ENCODE peak calls at places on chromosomes 1 and 21, in seven cellular contexts. One of them, this sample, is unnamed.

GRCh38 chr1:225699336-225699735 is 46.4 kb upstream of the ENAH start:
- DNase-seq in coronary artery: no peak
- DNase-seq in prostate gland: no peak
- DNase-seq in pancreas: no peak
- DNase-seq in tibial nerve: no peak
- DNase-seq in fibroblast of lung: no peak
- DNase-seq in aorta: no peak
- DNase-seq in this sample: no peak

GRCh38 chr1:33383974-33384767 is 46.7 kb downstream of the PHC2 start:
- DNase-seq in pancreas: no peak
- DNase-seq in tibial nerve: no peak
- DNase-seq in fibroblast of lung: peak; percentile 74
- DNase-seq in aorta: no peak
- DNase-seq in prostate gland: no peak
- DNase-seq in coronary artery: no peak
- DNase-seq in this sample: no peak

GRCh38 chr1:46303872-46304326 is 401 bp downstream of the UQCRH start:
- DNase-seq in prostate gland: no peak
- DNase-seq in coronary artery: no peak
- DNase-seq in aorta: no peak
- DNase-seq in tibial nerve: no peak
- DNase-seq in pancreas: no peak
- DNase-seq in fibroblast of lung: no peak
- DNase-seq in this sample: peak; percentile 21

GRCh38 chr1:230681599-230681998 is 32.3 kb downstream of the AGT start:
- DNase-seq in coronary artery: no peak
- DNase-seq in pancreas: no peak
- DNase-seq in fibroblast of lung: peak; percentile 84
- DNase-seq in tibial nerve: no peak
- DNase-seq in prostate gland: peak; percentile 53
- DNase-seq in aorta: no peak
- DNase-seq in this sample: no peak

GRCh38 chr1:41475859-41476567 is 8.5 kb downstream of the EDN2 start:
- DNase-seq in tibial nerve: no peak
- DNase-seq in prostate gland: no peak
- DNase-seq in fibroblast of lung: no peak
- DNase-seq in pancreas: no peak
- DNase-seq in aorta: no peak
- DNase-seq in coronary artery: no peak
- DNase-seq in this sample: no peak

GRCh38 chr1:202165267-202165941 is 5.0 kb upstream of the PTPN7 start:
- DNase-seq in aorta: no peak
- DNase-seq in tibial nerve: no peak
- DNase-seq in coronary artery: no peak
- DNase-seq in prostate gland: no peak
- DNase-seq in fibroblast of lung: no peak
- DNase-seq in pancreas: no peak
- DNase-seq in this sample: no peak

GRCh38 chr1:41622402-41622801 is 137.9 kb upstream of the EDN2 start:
- DNase-seq in aorta: no peak
- DNase-seq in prostate gland: no peak
- DNase-seq in fibroblast of lung: peak; percentile 52
- DNase-seq in coronary artery: no peak
- DNase-seq in pancreas: no peak
- DNase-seq in tibial nerve: no peak
- DNase-seq in this sample: no peak

GRCh38 chr1:97144527-97144926 is 422.9 kb downstream of the PTBP2 start:
- DNase-seq in coronary artery: no peak
- DNase-seq in prostate gland: no peak
- DNase-seq in tibial nerve: no peak
- DNase-seq in pancreas: no peak
- DNase-seq in aorta: no peak
- DNase-seq in fibroblast of lung: peak; percentile 68
- DNase-seq in this sample: no peak

GRCh38 chr1:151799179-151800022 is 5.8 kb downstream of the LINGO4 start:
- DNase-seq in aorta: no peak
- DNase-seq in pancreas: no peak
- DNase-seq in prostate gland: no peak
- DNase-seq in tibial nerve: no peak
- DNase-seq in coronary artery: no peak
- DNase-seq in fibroblast of lung: no peak
- DNase-seq in this sample: no peak

GRCh38 chr1:88890790-88891317 is 513 bp downstream of the GTF2B start:
- DNase-seq in tibial nerve: peak; percentile 14
- DNase-seq in coronary artery: no peak
- DNase-seq in fibroblast of lung: peak; percentile 41
- DNase-seq in aorta: no peak
- DNase-seq in pancreas: no peak
- DNase-seq in prostate gland: peak; percentile 11
- DNase-seq in this sample: peak; percentile 38

GRCh38 chr1:151512326-151512725 is 1.1 kb downstream of the CGN start:
- DNase-seq in coronary artery: no peak
- DNase-seq in fibroblast of lung: no peak
- DNase-seq in tibial nerve: no peak
- DNase-seq in aorta: no peak
- DNase-seq in pancreas: no peak
- DNase-seq in prostate gland: no peak
- DNase-seq in this sample: peak; percentile 31

GRCh38 chr1:246947255-246947654 is 15.5 kb upstream of the AHCTF1 start:
- DNase-seq in fibroblast of lung: peak; percentile 94
- DNase-seq in aorta: no peak
- DNase-seq in prostate gland: peak; percentile 20
- DNase-seq in tibial nerve: peak; percentile 73
- DNase-seq in coronary artery: peak; percentile 85
- DNase-seq in pancreas: no peak
- DNase-seq in this sample: peak; percentile 24

GRCh38 chr1:230818881-230819280 is 49.4 kb downstream of the C1orf198 start:
- DNase-seq in coronary artery: peak; percentile 29
- DNase-seq in fibroblast of lung: no peak
- DNase-seq in tibial nerve: no peak
- DNase-seq in pancreas: no peak
- DNase-seq in aorta: no peak
- DNase-seq in prostate gland: no peak
- DNase-seq in this sample: no peak

GRCh38 chr1:214615871-214616270 is 12.9 kb downstream of the CENPF start:
- DNase-seq in aorta: no peak
- DNase-seq in pancreas: no peak
- DNase-seq in tibial nerve: no peak
- DNase-seq in coronary artery: no peak
- DNase-seq in prostate gland: no peak
- DNase-seq in fibroblast of lung: peak; percentile 70
- DNase-seq in this sample: no peak

GRCh38 chr1:87449348-87449963 is 120.8 kb downstream of the LMO4 start:
- DNase-seq in coronary artery: no peak
- DNase-seq in pancreas: peak; percentile 63
- DNase-seq in fibroblast of lung: peak; percentile 5
- DNase-seq in aorta: no peak
- DNase-seq in prostate gland: peak; percentile 14
- DNase-seq in tibial nerve: no peak
- DNase-seq in this sample: peak; percentile 66

GRCh38 chr1:234326493-234327366 is 46.5 kb upstream of the COA6 start:
- DNase-seq in prostate gland: peak; percentile 46
- DNase-seq in coronary artery: no peak
- DNase-seq in fibroblast of lung: peak; percentile 49
- DNase-seq in pancreas: peak; percentile 45
- DNase-seq in tibial nerve: peak; percentile 60
- DNase-seq in aorta: no peak
- DNase-seq in this sample: peak; percentile 66

GRCh38 chr21:23003951-23004350 is 2005.7 kb downstream of the NCAM2 start:
- DNase-seq in fibroblast of lung: no peak
- DNase-seq in prostate gland: no peak
- DNase-seq in aorta: no peak
- DNase-seq in coronary artery: no peak
- DNase-seq in tibial nerve: no peak
- DNase-seq in pancreas: no peak
- DNase-seq in this sample: no peak

DNA sequence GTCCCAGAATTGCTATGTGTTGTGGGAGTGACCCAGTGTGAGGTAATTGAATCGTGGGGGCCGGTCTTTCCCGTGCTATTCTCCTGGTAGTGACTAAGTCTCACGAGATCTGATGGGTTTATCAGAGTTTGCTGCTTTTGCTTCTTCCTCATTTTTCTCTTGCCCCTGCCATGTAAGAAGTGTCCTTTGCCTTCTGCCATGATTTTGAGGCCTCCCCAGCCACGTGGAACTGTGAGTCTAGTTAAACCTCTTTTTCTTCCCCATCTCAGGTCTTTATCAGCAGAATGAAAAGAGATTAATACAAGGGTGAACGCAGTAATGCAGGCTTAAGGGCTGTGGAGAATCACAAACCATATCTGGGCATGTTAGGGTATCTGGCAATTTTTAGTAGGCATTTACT is 624.0 kb downstream of the USP25 start:
- DNase-seq in prostate gland: no peak
- DNase-seq in tibial nerve: no peak
- DNase-seq in aorta: no peak
- DNase-seq in coronary artery: no peak
- DNase-seq in fibroblast of lung: no peak
- DNase-seq in pancreas: no peak
- DNase-seq in this sample: no peak
- H3K27ac ChIP-seq in prostate gland: no peak overlapping the region
- H3K27ac ChIP-seq in tibial nerve: no peak overlapping the region
- H3K27ac ChIP-seq in aorta: no peak overlapping the region
- H3K27ac ChIP-seq in coronary artery: no peak overlapping the region
- H3K27ac ChIP-seq in fibroblast of lung: no peak overlapping the region
- H3K27ac ChIP-seq in pancreas: no peak overlapping the region
- H3K27ac ChIP-seq in this sample: no peak overlapping the region

GRCh38 chr1:21349693-21350092 is 59.4 kb upstream of the ECE1 start:
- DNase-seq in fibroblast of lung: no peak
- DNase-seq in coronary artery: no peak
- DNase-seq in tibial nerve: no peak
- DNase-seq in pancreas: no peak
- DNase-seq in aorta: no peak
- DNase-seq in prostate gland: no peak
- DNase-seq in this sample: no peak

GRCh38 chr1:21346304-21347071 is 56.2 kb upstream of the ECE1 start:
- DNase-seq in pancreas: no peak
- DNase-seq in aorta: no peak
- DNase-seq in coronary artery: no peak
- DNase-seq in prostate gland: no peak
- DNase-seq in fibroblast of lung: no peak
- DNase-seq in tibial nerve: no peak
- DNase-seq in this sample: no peak

GRCh38 chr1:21344098-21344749 is 54.0 kb upstream of the ECE1 start:
- DNase-seq in aorta: no peak
- DNase-seq in pancreas: no peak
- DNase-seq in tibial nerve: no peak
- DNase-seq in prostate gland: no peak
- DNase-seq in coronary artery: no peak
- DNase-seq in fibroblast of lung: no peak
- DNase-seq in this sample: no peak

GRCh38 chr1:21344750-21345443 is 54.6 kb upstream of the ECE1 start:
- DNase-seq in fibroblast of lung: no peak
- DNase-seq in prostate gland: no peak
- DNase-seq in aorta: peak; percentile 84
- DNase-seq in tibial nerve: no peak
- DNase-seq in coronary artery: no peak
- DNase-seq in pancreas: peak; percentile 61
- DNase-seq in this sample: no peak

DNA sequence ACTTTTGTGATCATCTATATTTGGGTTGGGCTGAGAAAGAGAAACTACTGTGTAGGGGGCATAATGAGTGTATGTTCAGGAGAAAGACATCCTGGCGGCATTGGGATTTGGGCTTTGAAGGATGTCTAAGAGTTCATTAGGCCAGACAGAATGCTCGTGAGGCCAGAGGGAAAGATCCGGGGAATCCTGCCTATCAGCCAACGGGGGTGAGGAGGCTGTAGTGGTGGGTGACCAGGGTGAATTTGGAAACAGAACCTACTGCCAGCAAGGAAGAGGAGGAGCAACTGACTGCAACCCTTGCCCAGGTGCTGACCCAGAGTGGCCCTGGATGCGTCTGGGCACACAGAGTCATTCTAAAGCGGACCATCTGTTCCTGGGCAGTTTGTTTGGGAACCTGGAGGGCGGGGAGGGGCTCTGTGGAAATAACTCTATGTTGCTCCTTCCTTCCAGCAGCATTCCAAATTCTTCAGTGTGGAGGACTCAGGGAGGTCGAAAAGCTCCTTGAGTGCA is 56.9 kb upstream of the ECE1 start:
- DNase-seq in fibroblast of lung: no peak
- DNase-seq in coronary artery: no peak
- DNase-seq in prostate gland: no peak
- DNase-seq in pancreas: no peak
- DNase-seq in aorta: no peak
- DNase-seq in tibial nerve: no peak
- DNase-seq in this sample: no peak
- H3K4me3 ChIP-seq in fibroblast of lung: no peak overlapping the region
- H3K4me3 ChIP-seq in coronary artery: no peak overlapping the region
- H3K4me3 ChIP-seq in prostate gland: no peak overlapping the region
- H3K4me3 ChIP-seq in pancreas: no peak overlapping the region
- H3K4me3 ChIP-seq in aorta: no peak overlapping the region
- H3K4me3 ChIP-seq in tibial nerve: no peak overlapping the region
- H3K4me3 ChIP-seq in this sample: no peak overlapping the region

GRCh38 chr1:235892080-235892670 is 25.5 kb upstream of the LYST start:
- DNase-seq in pancreas: no peak
- DNase-seq in fibroblast of lung: no peak
- DNase-seq in coronary artery: no peak
- DNase-seq in aorta: no peak
- DNase-seq in tibial nerve: no peak
- DNase-seq in prostate gland: no peak
- DNase-seq in this sample: no peak
- H3K27ac ChIP-seq in pancreas: no peak overlapping the region
- H3K27ac ChIP-seq in fibroblast of lung: no peak overlapping the region
- H3K27ac ChIP-seq in coronary artery: no peak overlapping the region
- H3K27ac ChIP-seq in aorta: no peak overlapping the region
- H3K27ac ChIP-seq in tibial nerve: no peak overlapping the region
- H3K27ac ChIP-seq in prostate gland: no peak overlapping the region
- H3K27ac ChIP-seq in this sample: no peak overlapping the region

DNA sequence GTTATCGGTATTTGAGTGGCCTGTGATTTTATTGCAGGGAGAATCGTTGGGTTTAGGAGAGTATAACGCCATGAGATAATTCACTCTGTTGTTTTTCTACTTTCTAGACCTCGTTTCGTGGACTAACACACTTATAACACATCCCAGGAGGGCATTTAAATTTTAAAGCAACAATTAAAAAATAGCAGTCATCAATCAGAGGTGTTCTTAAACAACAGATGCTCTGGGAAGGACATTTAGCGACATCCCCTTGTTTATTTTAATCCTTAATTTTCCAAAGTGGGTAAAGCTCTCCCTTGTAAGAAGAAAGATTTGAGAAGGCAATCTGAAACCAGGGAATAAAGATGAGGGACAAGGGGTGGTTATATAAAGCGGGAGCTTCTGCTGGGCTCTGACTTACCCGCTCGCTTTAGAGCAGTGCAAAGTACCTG is 4.9 kb downstream of the PBX1 start:
- DNase-seq in fibroblast of lung: peak; percentile 52
- DNase-seq in tibial nerve: no peak
- DNase-seq in aorta: no peak
- DNase-seq in coronary artery: no peak
- DNase-seq in pancreas: no peak
- DNase-seq in prostate gland: no peak
- DNase-seq in this sample: no peak
- H3K4me3 ChIP-seq in fibroblast of lung: peak overlapping the region; percentile 95
- H3K4me3 ChIP-seq in tibial nerve: no peak overlapping the region
- H3K4me3 ChIP-seq in aorta: peak overlapping the region; percentile 90
- H3K4me3 ChIP-seq in coronary artery: peak overlapping the region; percentile 72
- H3K4me3 ChIP-seq in pancreas: peak overlapping the region; percentile 5
- H3K4me3 ChIP-seq in prostate gland: peak overlapping the region; percentile 70
- H3K4me3 ChIP-seq in this sample: peak overlapping the region; percentile 4

GRCh38 chr1:223089250-223089649 is 53.8 kb downstream of the TLR5 start:
- DNase-seq in coronary artery: no peak
- DNase-seq in aorta: no peak
- DNase-seq in pancreas: no peak
- DNase-seq in prostate gland: no peak
- DNase-seq in fibroblast of lung: no peak
- DNase-seq in tibial nerve: no peak
- DNase-seq in this sample: no peak
- H3K27ac ChIP-seq in coronary artery: no peak overlapping the region
- H3K27ac ChIP-seq in aorta: no peak overlapping the region
- H3K27ac ChIP-seq in pancreas: no peak overlapping the region
- H3K27ac ChIP-seq in prostate gland: no peak overlapping the region
- H3K27ac ChIP-seq in fibroblast of lung: no peak overlapping the region
- H3K27ac ChIP-seq in tibial nerve: no peak overlapping the region
- H3K27ac ChIP-seq in this sample: no peak overlapping the region